ENCODE peak calls at places on chromosome X, in six cellular contexts. P, R, N, G, D and Z are unnamed samples.

GRCh38 chrX:11180571-11180970 is 69.4 kb downstream of the HCCS start:
- DNase-seq in P (no peak), R (no peak), N (no peak), G (no peak), D (no peak), Z (no peak)

GRCh38 chrX:1108451-1109445 is 103.7 kb downstream of the CRLF2 start:
- DNase-seq in P (no peak), R (no peak), N (no peak), G (no peak), D (no peak), Z (no peak)

GRCh38 chrX:123818243-123818642 is 41.6 kb upstream of the XIAP start:
- DNase-seq in P (peak), R (no peak), N (no peak), G (no peak), D (peak), Z (no peak)

GRCh38 chrX:110803506-110803905 is 7.9 kb upstream of the CHRDL1 start:
- DNase-seq in P (peak), R (no peak), N (no peak), G (no peak), D (no peak), Z (no peak)

GRCh38 chrX:108139303-108139702 is 47.7 kb downstream of the ATG4A start:
- DNase-seq in P (no peak), R (no peak), N (no peak), G (no peak), D (peak), Z (no peak)

GRCh38 chrX:48956728-48957414 is 536 bp downstream of the OTUD5 start:
- DNase-seq in P (no peak), R (no peak), N (no peak), G (peak), D (no peak), Z (no peak)

GRCh38 chrX:106921637-106922036 is 1.4 kb downstream of the CLDN2 start:
- DNase-seq in P (no peak), R (no peak), N (no peak), G (no peak), D (no peak), Z (no peak)

GRCh38 chrX:37998586-37999267 is 7.6 kb upstream of the SYTL5 start:
- DNase-seq in P (peak), R (no peak), N (no peak), G (no peak), D (peak), Z (no peak)

GRCh38 chrX:154002215-154002719 is 17.4 kb downstream of the IRAK1 start:
- DNase-seq in P (peak), R (no peak), N (no peak), G (no peak), D (peak), Z (no peak)

GRCh38 chrX:72107841-72108590 is 23.7 kb downstream of the RTL5 start:
- DNase-seq in P (no peak), R (no peak), N (no peak), G (no peak), D (no peak), Z (no peak)

GRCh38 chrX:9829308-9830267 is 43.4 kb downstream of the SHROOM2 start:
- DNase-seq in P (no peak), R (no peak), N (no peak), G (no peak), D (no peak), Z (no peak)

GRCh38 chrX:109890910-109891502 is 111.9 kb upstream of the TMEM164 start:
- DNase-seq in P (peak), R (no peak), N (peak), G (peak), D (peak), Z (no peak)

GRCh38 chrX:39065051-39065871 is 264.0 kb downstream of the MID1IP1 start:
- DNase-seq in P (no peak), R (no peak), N (no peak), G (no peak), D (no peak), Z (no peak)

GRCh38 chrX:103157511-103158316 is 57.2 kb upstream of the BEX4 start:
- DNase-seq in P (peak), R (no peak), N (no peak), G (peak), D (peak), Z (no peak)

GRCh38 chrX:41441934-41442823 is 5.0 kb upstream of the NYX start:
- DNase-seq in P (peak), R (no peak), N (peak), G (peak), D (peak), Z (no peak)
- TF ChIP-seq CTCF in P (peak), R (peak), N (peak), G (peak), D (peak), Z (peak)

GRCh38 chrX:46916273-46916672 is 4.1 kb downstream of the JADE3 start:
- DNase-seq in P (no peak), R (no peak), N (no peak), G (no peak), D (no peak), Z (no peak)

GRCh38 chrX:46913710-46914109 is 1.5 kb downstream of the JADE3 start:
- DNase-seq in P (peak), R (no peak), N (no peak), G (peak), D (peak), Z (no peak)

GRCh38 chrX:46912098-46912672 is at the start of gene JADE3:
- DNase-seq in P (peak), R (no peak), N (peak), G (peak), D (peak), Z (no peak)

GRCh38 chrX:46910415-46910814 is 1.8 kb upstream of the JADE3 start:
- DNase-seq in P (no peak), R (no peak), N (no peak), G (no peak), D (no peak), Z (no peak)

DNA sequence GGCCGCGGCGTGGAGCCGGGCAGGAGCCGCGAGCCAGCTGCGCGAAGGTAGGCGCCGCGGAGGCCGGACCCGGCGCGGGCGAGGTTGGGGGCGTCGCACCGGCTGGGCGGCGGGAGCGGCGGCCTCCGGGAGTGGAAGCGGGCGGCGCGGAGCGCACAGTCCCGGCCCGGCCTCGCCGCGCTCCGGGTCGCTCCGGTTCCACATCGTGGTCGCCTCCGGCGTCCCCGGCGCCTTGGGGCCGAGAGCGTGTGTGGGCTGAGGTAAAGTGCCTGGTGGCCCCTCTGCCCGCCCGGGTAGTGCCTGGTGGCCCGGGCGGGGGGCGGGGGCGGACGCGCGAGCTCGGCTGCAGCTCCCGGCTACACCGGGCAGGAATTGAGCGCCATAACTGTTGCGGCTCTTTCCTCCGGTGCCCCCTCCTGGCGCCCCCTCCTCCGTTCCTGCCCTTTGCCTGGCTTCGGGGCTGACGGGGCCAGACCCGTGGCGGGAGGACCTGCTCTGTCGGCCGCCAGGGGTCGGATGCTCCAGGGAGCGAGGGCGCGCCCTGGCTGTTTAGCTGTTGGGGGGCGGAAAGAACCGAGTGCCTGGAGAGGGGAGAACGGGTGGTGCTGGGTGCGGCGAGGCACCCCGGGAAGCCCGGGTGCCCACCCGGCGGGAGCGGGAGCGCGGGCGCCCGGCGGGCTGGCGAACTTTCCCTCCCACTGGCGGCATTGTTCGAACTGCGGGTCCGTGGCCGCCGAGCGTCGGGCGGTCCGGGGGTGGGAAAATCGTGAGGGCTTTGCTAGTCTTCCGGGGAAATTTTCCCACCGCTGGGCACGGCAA is 661 bp downstream of the JADE3 start:
- DNase-seq in P (peak), R (no peak), N (peak), G (peak), D (peak), Z (no peak)
- TF ChIP-seq CTCF in P (peak), R (peak), N (peak), G (peak), D (peak), Z (peak)

GRCh38 chrX:104918122-104918521 is 302.4 kb downstream of the TEX13A start:
- DNase-seq in P (no peak), R (no peak), N (no peak), G (no peak), D (no peak), Z (no peak)

DNA sequence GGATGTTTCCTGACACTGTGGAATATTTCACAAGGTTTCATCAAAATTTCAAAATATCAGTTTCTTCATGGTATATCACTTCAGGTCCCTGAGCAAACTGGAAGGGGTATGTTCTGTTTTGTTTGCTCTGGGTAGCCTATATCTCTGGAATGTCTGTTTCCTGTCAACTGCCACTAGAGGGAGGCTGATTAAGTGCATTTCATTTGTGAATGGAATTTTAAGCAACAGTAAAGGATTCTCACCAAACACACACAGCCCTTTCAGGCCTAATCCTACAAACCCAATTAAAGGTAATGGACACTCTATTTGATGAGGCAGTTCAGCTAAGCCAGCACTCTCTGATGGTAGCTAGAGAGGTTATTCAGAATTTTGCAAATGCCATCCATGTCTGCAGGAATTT is 307.1 kb downstream of the TEX13A start:
- DNase-seq in P (no peak), R (no peak), N (no peak), G (no peak), D (peak), Z (no peak)
- TF ChIP-seq CTCF in P (peak), R (no peak), N (no peak), G (peak), D (peak), Z (peak)

DNA sequence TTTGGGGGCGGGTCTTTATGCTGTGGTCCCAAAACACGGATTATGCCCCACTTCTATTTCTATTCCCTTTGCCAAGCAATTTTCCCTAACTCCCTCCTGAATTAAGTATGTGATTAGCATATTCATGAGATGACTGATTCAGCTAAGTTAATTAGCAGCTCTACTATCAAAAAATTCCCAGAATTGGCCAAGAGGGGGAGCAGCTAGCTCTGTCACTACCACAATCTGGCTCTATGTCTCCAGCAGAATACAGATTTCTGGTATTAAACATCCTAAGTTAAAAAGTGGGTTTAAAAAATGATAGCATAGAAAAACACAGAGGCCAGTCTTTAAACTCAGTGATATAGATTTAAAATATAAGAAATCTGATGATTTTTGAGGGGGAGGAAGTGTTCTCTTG is 80.3 kb downstream of the GPC4 start:
- DNase-seq in P (peak), R (no peak), N (no peak), G (peak), D (no peak), Z (no peak)
- TF ChIP-seq CTCF in P (peak), R (peak), N (peak), G (peak), D (no peak), Z (peak)

DNA sequence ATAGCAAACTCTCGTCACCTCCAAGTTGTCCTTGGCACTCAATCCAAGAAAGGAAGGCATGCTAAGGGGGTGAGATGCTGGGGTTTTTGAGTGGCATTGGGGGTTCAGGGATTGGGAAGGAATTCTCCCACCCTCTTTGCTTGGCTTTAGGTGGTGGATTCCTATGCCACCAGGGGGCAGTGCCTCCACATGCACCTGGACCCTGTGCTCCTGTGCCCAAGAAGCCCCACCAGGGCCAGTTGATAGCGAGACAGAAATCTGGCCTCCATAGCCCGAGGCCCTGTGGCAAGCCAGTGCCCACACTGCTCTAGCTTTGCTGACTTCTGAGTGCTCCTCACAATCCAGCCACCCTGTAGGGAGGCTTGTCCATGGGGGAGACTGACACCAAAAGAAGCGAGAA is 2.0 kb upstream of the FATE1 start:
- DNase-seq in P (peak), R (no peak), N (no peak), G (peak), D (no peak), Z (no peak)
- TF ChIP-seq CTCF in P (peak), R (peak), N (no peak), G (peak), D (peak), Z (peak)